ENCODE peak calls at places on chromosomes 7 and 10, in ten cellular contexts. R is activated T-cell treated with anti-CD3 and anti-CD28 coated beads for 24 hours; O is EL; N is AML-193; J is stimulated activated CD4-positive, alpha-beta T cell treated with anti-CD3 and anti-CD28 coated beads, Interleukin-15, amount 100 ng/mL, for 24 hours; F is activated CD8-positive, alpha-beta memory T cell treated with anti-CD3 and anti-CD28 coated beads for 1 hour; K is neural crest cell; X is activated gamma-delta T cell treated with anti-CD3 and anti-CD28 coated beads, Interleukin-2, amount 50 U/mL, for 16 hours; H is KBM-7; I is stimulated activated CD8-positive, alpha-beta memory T cell treated with anti-CD3 and anti-CD28 coated beads, Interleukin-4, amount 100 ng/mL, for 1 hour. D is an unnamed sample.

GRCh38 chr10:11625019-11625735 is 13.7 kb upstream of the USP6NL start:
- DNase-seq in H (no peak), N (no peak), K (no peak), J (peak; percentile 11), F (no peak), X (no peak), O (no peak), I (no peak), R (no peak), D (peak; percentile 49)

GRCh38 chr10:78764846-78765430 is 303.8 kb upstream of the ZMIZ1 start:
- DNase-seq in J (no peak), R (no peak), O (no peak), K (no peak), I (no peak), N (no peak), X (no peak), H (no peak), F (no peak), D (no peak)

GRCh38 chr7:135672560-135673359 is 10.4 kb downstream of the STMP1 start:
- DNase-seq in R (no peak), F (no peak), X (no peak), O (peak; percentile 71), I (no peak), H (peak; percentile 51), N (peak; percentile 40), K (peak; percentile 14), J (no peak), D (peak; percentile 47)

GRCh38 chr7:767580-767940 is 40.5 kb upstream of the PRKAR1B start:
- DNase-seq in R (no peak), J (peak; percentile 36), O (no peak), F (no peak), H (no peak), I (no peak), N (no peak), X (no peak), K (no peak), D (no peak)

GRCh38 chr7:44633254-44634186 is 27.1 kb downstream of the OGDH start:
- DNase-seq in O (peak; percentile 92), J (peak; percentile 64), F (no peak), H (no peak), I (no peak), R (no peak), N (peak; percentile 10), K (no peak), X (peak; percentile 49), D (peak; percentile 55)

GRCh38 chr7:110766874-110767273 is 324.1 kb upstream of the LRRN3 start:
- DNase-seq in X (no peak), I (no peak), F (no peak), K (no peak), N (no peak), H (no peak), J (no peak), R (no peak), O (no peak), D (no peak)

GRCh38 chr10:78738457-78738856 is 330.3 kb upstream of the ZMIZ1 start:
- DNase-seq in O (no peak), J (no peak), X (no peak), F (no peak), R (no peak), H (no peak), N (no peak), K (no peak), I (no peak), D (no peak)

GRCh38 chr10:80186364-80187012 is 18.8 kb downstream of the ANXA11 start:
- DNase-seq in J (peak; percentile 74), X (no peak), O (no peak), F (no peak), R (peak; percentile 26), I (no peak), K (no peak), H (no peak), N (no peak), D (no peak)

GRCh38 chr10:100341953-100342626 is 4.9 kb upstream of the SCD start:
- DNase-seq in K (peak; percentile 48), O (peak; percentile 68), N (peak; percentile 54), R (peak; percentile 12), H (peak; percentile 76), J (peak; percentile 62), F (no peak), X (peak; percentile 23), I (no peak), D (peak; percentile 66)

GRCh38 chr10:101257121-101257890 is 28.0 kb upstream of the LBX1 start:
- DNase-seq in H (no peak), N (no peak), K (no peak), R (no peak), O (no peak), J (no peak), F (no peak), I (no peak), X (no peak), D (no peak)

GRCh38 chr7:118855290-118855689 is 630.8 kb downstream of the ANKRD7 start:
- DNase-seq in R (no peak), F (no peak), N (no peak), J (no peak), I (no peak), H (no peak), X (no peak), K (no peak), O (no peak), D (no peak)

GRCh38 chr7:66379761-66380160 is 174.6 kb downstream of the TPST1 start:
- DNase-seq in K (no peak), F (no peak), X (no peak), H (no peak), I (no peak), O (peak; percentile 74), R (no peak), N (no peak), J (no peak), D (no peak)

GRCh38 chr10:98090822-98091221 is 43.6 kb upstream of the R3HCC1L start:
- DNase-seq in X (no peak), R (no peak), J (no peak), N (peak; percentile 29), I (no peak), K (no peak), F (no peak), O (no peak), H (peak; percentile 91), D (no peak)

GRCh38 chr7:136479922-136480321 is 388.5 kb upstream of the CHRM2 start:
- DNase-seq in X (no peak), F (no peak), I (no peak), O (no peak), N (no peak), J (no peak), K (no peak), R (no peak), H (no peak), D (no peak)

GRCh38 chr10:86958831-86959736 is 685 bp downstream of the SNCG start:
- DNase-seq in O (peak; percentile 81), K (no peak), R (no peak), H (no peak), X (no peak), N (peak; percentile 6), F (no peak), J (no peak), I (no peak), D (no peak)

GRCh38 chr7:106012935-106013439 is 49.9 kb downstream of the CDHR3 start:
- DNase-seq in N (no peak), J (no peak), F (no peak), R (no peak), O (peak; percentile 90), H (no peak), I (no peak), X (no peak), K (no peak), D (no peak)

GRCh38 chr10:11685787-11686218 is 56.4 kb upstream of the ECHDC3 start:
- DNase-seq in X (no peak), N (peak; percentile 76), J (peak; percentile 36), H (peak; percentile 98), O (peak; percentile 33), K (no peak), I (peak; percentile 6), R (no peak), F (peak; percentile 3), D (peak; percentile 47)

GRCh38 chr10:121684276-121684675 is 86.0 kb upstream of the FGFR2 start:
- DNase-seq in H (peak; percentile 4), N (peak; percentile 3), I (no peak), R (no peak), F (no peak), K (no peak), O (no peak), J (no peak), X (no peak), D (no peak)

GRCh38 chr10:86871563-86872183 is 85.7 kb downstream of the MMRN2 start:
- DNase-seq in X (no peak), F (no peak), I (no peak), K (no peak), R (no peak), N (no peak), H (no peak), O (peak; percentile 10), J (no peak), D (no peak)

GRCh38 chr7:128361463-128362441 is at the start of gene PRRT4:
- DNase-seq in I (no peak), F (no peak), K (peak; percentile 38), N (peak; percentile 84), J (peak; percentile 59), O (peak; percentile 20), H (peak; percentile 57), R (no peak), X (no peak), D (peak; percentile 74)

GRCh38 chr10:125407000-125407502 is 246.7 kb upstream of the CTBP2 start:
- DNase-seq in X (no peak), F (no peak), H (no peak), O (peak; percentile 70), I (no peak), K (no peak), J (no peak), N (no peak), R (no peak), D (no peak)

GRCh38 chr10:91103384-91104184 is 116.9 kb upstream of the PCGF5 start:
- DNase-seq in J (no peak), H (peak; percentile 15), K (no peak), O (no peak), I (no peak), R (no peak), N (no peak), X (no peak), F (no peak), D (peak; percentile 46)

GRCh38 chr7:143362126-143362961 is at the start of gene FAM131B:
- DNase-seq in X (no peak), H (no peak), R (no peak), K (no peak), N (no peak), O (peak; percentile 28), I (no peak), F (no peak), J (peak; percentile 57), D (peak; percentile 69)

GRCh38 chr10:131822694-131823245 is 78.0 kb upstream of the PPP2R2D start:
- DNase-seq in R (no peak), O (no peak), X (no peak), J (no peak), N (no peak), I (no peak), H (no peak), K (no peak), F (no peak), D (no peak)

GRCh38 chr7:37449621-37450020 is 957 bp upstream of the ELMO1 start:
- DNase-seq in X (no peak), R (no peak), H (no peak), N (no peak), F (no peak), J (no peak), O (no peak), I (no peak), K (no peak), D (no peak)

GRCh38 chr10:124155781-124156401 is 62.5 kb upstream of the CHST15 start:
- DNase-seq in I (no peak), H (no peak), F (no peak), J (no peak), N (no peak), K (no peak), R (no peak), X (no peak), O (peak; percentile 31), D (no peak)

GRCh38 chr10:62106929-62107519 is 161.6 kb downstream of the RTKN2 start:
- DNase-seq in I (no peak), F (no peak), J (no peak), R (no peak), K (no peak), X (no peak), N (no peak), O (no peak), H (no peak), D (no peak)